ENCODE peak calls at places on chromosomes 12 and 14, in five cellular contexts. One of them, this sample, is unnamed.

GRCh38 chr14:54002653-54003052 is 46.0 kb upstream of the BMP4 start:
- DNase-seq in HepG2: no peak
- DNase-seq in A549: no peak
- DNase-seq in WTC11: no peak
- DNase-seq in HCT116: no peak
- DNase-seq in this sample: no peak

GRCh38 chr12:26790645-26790994 is 42.4 kb downstream of the ITPR2 start:
- DNase-seq in HepG2: no peak
- DNase-seq in A549: no peak
- DNase-seq in WTC11: no peak
- DNase-seq in HCT116: no peak
- DNase-seq in this sample: no peak

GRCh38 chr14:24037658-24038037 is 14.2 kb upstream of the CARMIL3 start:
- DNase-seq in HepG2: no peak
- DNase-seq in A549: no peak
- DNase-seq in WTC11: no peak
- DNase-seq in HCT116: no peak
- DNase-seq in this sample: no peak

GRCh38 chr14:80567905-80568512 is 356.7 kb upstream of the DIO2 start:
- DNase-seq in HepG2: no peak
- DNase-seq in A549: no peak
- DNase-seq in WTC11: no peak
- DNase-seq in HCT116: peak
- DNase-seq in this sample: no peak

GRCh38 chr12:106274012-106274411 is 26.2 kb upstream of the CKAP4 start:
- DNase-seq in HepG2: no peak
- DNase-seq in A549: no peak
- DNase-seq in WTC11: no peak
- DNase-seq in HCT116: no peak
- DNase-seq in this sample: no peak

GRCh38 chr14:71321556-71322315 is 414.5 kb downstream of the PCNX1 start:
- DNase-seq in HepG2: peak
- DNase-seq in A549: peak
- DNase-seq in WTC11: no peak
- DNase-seq in HCT116: peak
- DNase-seq in this sample: peak

GRCh38 chr12:80293347-80293746 is 150.7 kb upstream of the PTPRQ start:
- DNase-seq in HepG2: no peak
- DNase-seq in A549: no peak
- DNase-seq in WTC11: no peak
- DNase-seq in HCT116: no peak
- DNase-seq in this sample: no peak

GRCh38 chr14:53953002-53953827 is 3.4 kb downstream of the BMP4 start:
- DNase-seq in HepG2: peak
- DNase-seq in A549: peak
- DNase-seq in WTC11: peak
- DNase-seq in HCT116: no peak
- DNase-seq in this sample: no peak

DNA sequence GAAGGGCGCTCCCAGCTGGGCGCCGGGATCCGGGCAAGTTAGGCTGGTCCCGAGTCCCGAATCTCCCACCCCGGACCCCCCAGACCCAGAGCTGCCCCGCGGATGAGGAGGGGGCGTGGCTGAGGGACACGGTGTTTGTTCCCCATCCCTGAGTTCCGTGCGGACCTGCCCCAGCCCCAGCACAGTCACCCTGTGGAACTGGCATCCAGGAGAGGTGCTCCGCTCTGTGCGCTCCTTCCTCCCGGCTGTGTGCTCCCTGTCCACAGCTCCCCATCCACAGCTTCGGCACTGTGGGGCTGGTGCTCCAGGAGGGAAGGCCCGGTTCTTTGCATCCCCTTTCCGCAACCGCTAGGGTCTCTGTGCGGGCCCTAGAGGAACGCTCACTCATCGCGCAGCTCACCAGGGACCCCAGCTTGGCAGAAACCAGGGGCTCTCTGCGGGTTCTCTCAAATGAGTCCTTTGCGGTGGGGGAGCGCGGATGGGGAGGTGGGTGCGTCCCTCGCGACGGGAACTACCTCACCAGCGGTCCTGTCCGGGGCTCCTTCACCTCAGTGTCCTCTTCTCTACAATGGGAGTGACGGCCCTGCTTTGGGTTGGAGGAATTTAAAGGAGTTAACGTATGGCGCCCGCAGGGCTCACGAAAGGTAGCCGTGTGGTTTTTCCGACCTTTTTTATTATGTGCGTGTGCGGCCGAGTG is 829 bp downstream of the TMEM132C start:
- DNase-seq in HepG2: no peak
- DNase-seq in A549: no peak
- DNase-seq in WTC11: no peak
- DNase-seq in HCT116: no peak
- DNase-seq in this sample: no peak
- TF ChIP-seq MAX in HepG2: no peak
- TF ChIP-seq MAX in A549: no peak
- TF ChIP-seq MAX in WTC11: no peak
- TF ChIP-seq MAX in HCT116: no peak
- TF ChIP-seq MAX in this sample: no peak

DNA sequence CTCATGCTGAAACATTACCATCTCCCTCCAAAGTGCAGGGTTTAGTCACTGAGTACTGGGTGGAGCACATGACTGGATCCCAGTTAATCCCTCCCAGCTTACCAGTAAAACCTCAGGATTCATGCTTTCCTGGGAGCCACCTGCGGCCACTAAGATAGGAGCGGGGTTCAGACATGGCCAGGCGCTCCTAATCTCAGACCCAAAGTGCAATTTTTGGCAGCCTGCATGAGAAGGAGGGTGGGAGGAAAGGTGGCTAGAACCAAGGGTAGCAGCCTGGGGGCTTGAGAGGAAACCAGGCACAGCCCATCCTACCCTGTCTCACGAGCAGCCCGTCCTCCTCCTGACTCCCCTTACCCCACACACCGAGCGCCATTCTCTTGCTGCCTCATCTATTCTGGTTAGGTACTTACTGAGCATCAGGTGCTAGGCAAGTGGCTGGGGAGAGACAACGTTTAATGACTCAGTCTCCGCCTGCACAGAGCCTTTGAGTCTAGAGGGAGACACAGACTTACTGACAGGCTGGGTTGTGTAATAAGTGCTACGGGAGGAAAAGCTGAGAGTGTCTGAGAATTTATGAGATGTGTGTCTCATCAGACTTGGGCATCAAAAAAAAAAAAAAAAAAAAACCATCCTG is 9.9 kb downstream of the GPRC5A start:
- DNase-seq in HepG2: peak
- DNase-seq in A549: peak
- DNase-seq in WTC11: no peak
- DNase-seq in HCT116: no peak
- DNase-seq in this sample: peak
- TF ChIP-seq MAX in HepG2: no peak
- TF ChIP-seq MAX in A549: peak
- TF ChIP-seq MAX in WTC11: no peak
- TF ChIP-seq MAX in HCT116: peak
- TF ChIP-seq MAX in this sample: no peak

GRCh38 chr12:49954863-49955830 is 4.6 kb downstream of the AQP2 start:
- DNase-seq in HepG2: no peak
- DNase-seq in A549: no peak
- DNase-seq in WTC11: no peak
- DNase-seq in HCT116: no peak
- DNase-seq in this sample: no peak

GRCh38 chr12:49956663-49957569 is 4.8 kb upstream of the AQP5 start:
- DNase-seq in HepG2: no peak
- DNase-seq in A549: no peak
- DNase-seq in WTC11: no peak
- DNase-seq in HCT116: no peak
- DNase-seq in this sample: no peak

GRCh38 chr12:49955899-49956662 is 5.5 kb downstream of the AQP2 start:
- DNase-seq in HepG2: no peak
- DNase-seq in A549: no peak
- DNase-seq in WTC11: no peak
- DNase-seq in HCT116: no peak
- DNase-seq in this sample: peak

GRCh38 chr12:49959570-49960473 is 1.9 kb upstream of the AQP5 start:
- DNase-seq in HepG2: no peak
- DNase-seq in A549: peak
- DNase-seq in WTC11: peak
- DNase-seq in HCT116: peak
- DNase-seq in this sample: peak

GRCh38 chr12:49957570-49957967 is 4.1 kb upstream of the AQP5 start:
- DNase-seq in HepG2: no peak
- DNase-seq in A549: no peak
- DNase-seq in WTC11: no peak
- DNase-seq in HCT116: no peak
- DNase-seq in this sample: no peak
- TF ChIP-seq MAX in HepG2: no peak
- TF ChIP-seq MAX in A549: no peak
- TF ChIP-seq MAX in WTC11: no peak
- TF ChIP-seq MAX in HCT116: no peak
- TF ChIP-seq MAX in this sample: no peak

DNA sequence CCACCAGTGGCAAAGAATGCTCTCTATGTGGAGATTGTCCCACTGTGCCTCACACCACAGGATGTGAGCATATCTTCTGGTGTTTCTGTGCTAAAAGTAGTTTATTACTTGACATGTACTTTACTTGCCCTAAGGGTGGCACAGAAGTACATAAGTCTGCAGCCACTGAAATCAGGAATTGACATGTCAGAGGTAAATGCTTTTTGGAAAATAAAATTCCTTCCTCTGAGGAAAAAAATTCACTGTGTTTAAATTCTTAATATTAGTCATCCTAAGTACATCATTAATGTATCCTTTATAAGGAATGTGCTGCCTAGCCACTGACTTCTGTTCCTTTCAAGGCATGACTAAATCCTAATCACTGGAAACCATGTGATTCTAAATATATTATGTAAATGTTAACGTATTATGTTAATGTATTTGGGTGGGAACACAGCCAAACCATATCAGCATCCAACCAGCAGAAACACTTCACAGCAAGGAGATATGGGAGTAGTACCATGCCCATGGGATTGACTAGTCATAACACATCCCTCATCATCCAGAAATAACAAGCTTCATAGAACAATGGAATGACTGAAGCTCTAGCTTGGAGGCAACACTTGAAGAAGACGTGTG is 239.7 kb upstream of the PPFIA2 start:
- DNase-seq in HepG2: no peak
- DNase-seq in A549: no peak
- DNase-seq in WTC11: no peak
- DNase-seq in HCT116: no peak
- DNase-seq in this sample: no peak
- TF ChIP-seq MAX in HepG2: no peak
- TF ChIP-seq MAX in A549: no peak
- TF ChIP-seq MAX in WTC11: no peak
- TF ChIP-seq MAX in HCT116: no peak
- TF ChIP-seq MAX in this sample: no peak

This sample was measured in NB4.